ENCODE peak calls at places on chromosomes 2 and 18, in nine cellular contexts. One of them, this sample, is unnamed.

GRCh38 chr2:112541315-112542122 is 746 bp upstream of the POLR1B start:
- DNase-seq in stimulated activated CD8-positive, alpha-beta memory T cell treated with anti-CD3 and anti-CD28 coated beads, Interleukin-15, amount 100 ng/mL, for 1 hour: no peak
- DNase-seq in posterior cingulate gyrus: peak
- DNase-seq in Panc1: peak
- DNase-seq in GM12891: peak
- DNase-seq in EL: peak
- DNase-seq in endothelial cell of umbilical vein: no peak
- DNase-seq in stimulated activated CD4-positive, alpha-beta T cell treated with anti-CD3 and anti-CD28 coated beads, TNF-alpha, amount 100 ng/mL, for 48 hours: no peak
- DNase-seq in pons: no peak
- DNase-seq in this sample: peak

GRCh38 chr2:241323777-241324176 is 8.1 kb downstream of the SEPTIN2 start:
- DNase-seq in EL: no peak
- DNase-seq in pons: no peak
- DNase-seq in stimulated activated CD4-positive, alpha-beta T cell treated with anti-CD3 and anti-CD28 coated beads, TNF-alpha, amount 100 ng/mL, for 48 hours: no peak
- DNase-seq in endothelial cell of umbilical vein: no peak
- DNase-seq in GM12891: no peak
- DNase-seq in posterior cingulate gyrus: no peak
- DNase-seq in stimulated activated CD8-positive, alpha-beta memory T cell treated with anti-CD3 and anti-CD28 coated beads, Interleukin-15, amount 100 ng/mL, for 1 hour: no peak
- DNase-seq in Panc1: no peak
- DNase-seq in this sample: no peak

GRCh38 chr2:120307482-120307881 is 38.5 kb upstream of the INHBB start:
- DNase-seq in stimulated activated CD8-positive, alpha-beta memory T cell treated with anti-CD3 and anti-CD28 coated beads, Interleukin-15, amount 100 ng/mL, for 1 hour: no peak
- DNase-seq in GM12891: no peak
- DNase-seq in endothelial cell of umbilical vein: no peak
- DNase-seq in EL: no peak
- DNase-seq in Panc1: no peak
- DNase-seq in stimulated activated CD4-positive, alpha-beta T cell treated with anti-CD3 and anti-CD28 coated beads, TNF-alpha, amount 100 ng/mL, for 48 hours: no peak
- DNase-seq in posterior cingulate gyrus: no peak
- DNase-seq in pons: no peak
- DNase-seq in this sample: no peak

GRCh38 chr18:46536215-46536874 is 120.7 kb downstream of the LOXHD1 start:
- DNase-seq in stimulated activated CD4-positive, alpha-beta T cell treated with anti-CD3 and anti-CD28 coated beads, TNF-alpha, amount 100 ng/mL, for 48 hours: no peak
- DNase-seq in Panc1: peak
- DNase-seq in stimulated activated CD8-positive, alpha-beta memory T cell treated with anti-CD3 and anti-CD28 coated beads, Interleukin-15, amount 100 ng/mL, for 1 hour: no peak
- DNase-seq in endothelial cell of umbilical vein: no peak
- DNase-seq in GM12891: no peak
- DNase-seq in posterior cingulate gyrus: no peak
- DNase-seq in EL: peak
- DNase-seq in pons: no peak
- DNase-seq in this sample: peak

GRCh38 chr18:27447930-27448329 is 262.8 kb upstream of the CHST9 start:
- DNase-seq in stimulated activated CD8-positive, alpha-beta memory T cell treated with anti-CD3 and anti-CD28 coated beads, Interleukin-15, amount 100 ng/mL, for 1 hour: no peak
- DNase-seq in EL: no peak
- DNase-seq in pons: no peak
- DNase-seq in endothelial cell of umbilical vein: no peak
- DNase-seq in stimulated activated CD4-positive, alpha-beta T cell treated with anti-CD3 and anti-CD28 coated beads, TNF-alpha, amount 100 ng/mL, for 48 hours: no peak
- DNase-seq in GM12891: no peak
- DNase-seq in posterior cingulate gyrus: no peak
- DNase-seq in Panc1: no peak
- DNase-seq in this sample: no peak

GRCh38 chr2:21710496-21710895 is 586.7 kb downstream of the TDRD15 start:
- DNase-seq in endothelial cell of umbilical vein: no peak
- DNase-seq in EL: no peak
- DNase-seq in GM12891: no peak
- DNase-seq in stimulated activated CD4-positive, alpha-beta T cell treated with anti-CD3 and anti-CD28 coated beads, TNF-alpha, amount 100 ng/mL, for 48 hours: no peak
- DNase-seq in posterior cingulate gyrus: no peak
- DNase-seq in stimulated activated CD8-positive, alpha-beta memory T cell treated with anti-CD3 and anti-CD28 coated beads, Interleukin-15, amount 100 ng/mL, for 1 hour: no peak
- DNase-seq in pons: no peak
- DNase-seq in Panc1: no peak
- DNase-seq in this sample: no peak

GRCh38 chr2:42910657-42911405 is 118.4 kb upstream of the HAAO start:
- DNase-seq in stimulated activated CD8-positive, alpha-beta memory T cell treated with anti-CD3 and anti-CD28 coated beads, Interleukin-15, amount 100 ng/mL, for 1 hour: no peak
- DNase-seq in posterior cingulate gyrus: no peak
- DNase-seq in pons: no peak
- DNase-seq in stimulated activated CD4-positive, alpha-beta T cell treated with anti-CD3 and anti-CD28 coated beads, TNF-alpha, amount 100 ng/mL, for 48 hours: no peak
- DNase-seq in EL: no peak
- DNase-seq in endothelial cell of umbilical vein: no peak
- DNase-seq in GM12891: no peak
- DNase-seq in Panc1: no peak
- DNase-seq in this sample: no peak

GRCh38 chr2:221125691-221126090 is 446.4 kb downstream of the EPHA4 start:
- DNase-seq in Panc1: no peak
- DNase-seq in GM12891: no peak
- DNase-seq in posterior cingulate gyrus: no peak
- DNase-seq in stimulated activated CD4-positive, alpha-beta T cell treated with anti-CD3 and anti-CD28 coated beads, TNF-alpha, amount 100 ng/mL, for 48 hours: no peak
- DNase-seq in EL: no peak
- DNase-seq in stimulated activated CD8-positive, alpha-beta memory T cell treated with anti-CD3 and anti-CD28 coated beads, Interleukin-15, amount 100 ng/mL, for 1 hour: no peak
- DNase-seq in endothelial cell of umbilical vein: no peak
- DNase-seq in pons: no peak
- DNase-seq in this sample: no peak

GRCh38 chr2:178692845-178693244 is 114.4 kb downstream of the TTN start:
- DNase-seq in posterior cingulate gyrus: no peak
- DNase-seq in endothelial cell of umbilical vein: no peak
- DNase-seq in stimulated activated CD8-positive, alpha-beta memory T cell treated with anti-CD3 and anti-CD28 coated beads, Interleukin-15, amount 100 ng/mL, for 1 hour: no peak
- DNase-seq in stimulated activated CD4-positive, alpha-beta T cell treated with anti-CD3 and anti-CD28 coated beads, TNF-alpha, amount 100 ng/mL, for 48 hours: no peak
- DNase-seq in GM12891: no peak
- DNase-seq in EL: no peak
- DNase-seq in pons: no peak
- DNase-seq in Panc1: no peak
- DNase-seq in this sample: no peak

GRCh38 chr2:10668402-10669012 is 21.3 kb downstream of the NOL10 start:
- DNase-seq in stimulated activated CD4-positive, alpha-beta T cell treated with anti-CD3 and anti-CD28 coated beads, TNF-alpha, amount 100 ng/mL, for 48 hours: no peak
- DNase-seq in Panc1: peak
- DNase-seq in endothelial cell of umbilical vein: peak
- DNase-seq in posterior cingulate gyrus: no peak
- DNase-seq in GM12891: no peak
- DNase-seq in pons: peak
- DNase-seq in EL: peak
- DNase-seq in stimulated activated CD8-positive, alpha-beta memory T cell treated with anti-CD3 and anti-CD28 coated beads, Interleukin-15, amount 100 ng/mL, for 1 hour: no peak
- DNase-seq in this sample: peak

GRCh38 chr2:190663348-190663747 is 14.5 kb downstream of the NAB1 start:
- DNase-seq in stimulated activated CD8-positive, alpha-beta memory T cell treated with anti-CD3 and anti-CD28 coated beads, Interleukin-15, amount 100 ng/mL, for 1 hour: no peak
- DNase-seq in posterior cingulate gyrus: no peak
- DNase-seq in endothelial cell of umbilical vein: no peak
- DNase-seq in EL: peak
- DNase-seq in stimulated activated CD4-positive, alpha-beta T cell treated with anti-CD3 and anti-CD28 coated beads, TNF-alpha, amount 100 ng/mL, for 48 hours: no peak
- DNase-seq in GM12891: no peak
- DNase-seq in pons: no peak
- DNase-seq in Panc1: no peak
- DNase-seq in this sample: no peak

GRCh38 chr18:50706199-50706598 is 113.6 kb downstream of the MRO start:
- DNase-seq in stimulated activated CD4-positive, alpha-beta T cell treated with anti-CD3 and anti-CD28 coated beads, TNF-alpha, amount 100 ng/mL, for 48 hours: no peak
- DNase-seq in endothelial cell of umbilical vein: no peak
- DNase-seq in EL: no peak
- DNase-seq in pons: no peak
- DNase-seq in stimulated activated CD8-positive, alpha-beta memory T cell treated with anti-CD3 and anti-CD28 coated beads, Interleukin-15, amount 100 ng/mL, for 1 hour: no peak
- DNase-seq in Panc1: no peak
- DNase-seq in posterior cingulate gyrus: no peak
- DNase-seq in GM12891: no peak
- DNase-seq in this sample: no peak

GRCh38 chr18:7697306-7697705 is 130.2 kb downstream of the PTPRM start:
- DNase-seq in EL: no peak
- DNase-seq in stimulated activated CD4-positive, alpha-beta T cell treated with anti-CD3 and anti-CD28 coated beads, TNF-alpha, amount 100 ng/mL, for 48 hours: no peak
- DNase-seq in GM12891: no peak
- DNase-seq in posterior cingulate gyrus: no peak
- DNase-seq in Panc1: no peak
- DNase-seq in pons: no peak
- DNase-seq in endothelial cell of umbilical vein: no peak
- DNase-seq in stimulated activated CD8-positive, alpha-beta memory T cell treated with anti-CD3 and anti-CD28 coated beads, Interleukin-15, amount 100 ng/mL, for 1 hour: no peak
- DNase-seq in this sample: no peak

GRCh38 chr18:36533446-36534153 is 236.1 kb downstream of the FHOD3 start:
- DNase-seq in EL: no peak
- DNase-seq in GM12891: no peak
- DNase-seq in Panc1: no peak
- DNase-seq in stimulated activated CD4-positive, alpha-beta T cell treated with anti-CD3 and anti-CD28 coated beads, TNF-alpha, amount 100 ng/mL, for 48 hours: no peak
- DNase-seq in endothelial cell of umbilical vein: no peak
- DNase-seq in stimulated activated CD8-positive, alpha-beta memory T cell treated with anti-CD3 and anti-CD28 coated beads, Interleukin-15, amount 100 ng/mL, for 1 hour: no peak
- DNase-seq in pons: no peak
- DNase-seq in posterior cingulate gyrus: no peak
- DNase-seq in this sample: no peak

GRCh38 chr2:229882583-229882982 is 39.2 kb downstream of the TRIP12 start:
- DNase-seq in stimulated activated CD4-positive, alpha-beta T cell treated with anti-CD3 and anti-CD28 coated beads, TNF-alpha, amount 100 ng/mL, for 48 hours: no peak
- DNase-seq in GM12891: no peak
- DNase-seq in pons: no peak
- DNase-seq in posterior cingulate gyrus: no peak
- DNase-seq in EL: no peak
- DNase-seq in stimulated activated CD8-positive, alpha-beta memory T cell treated with anti-CD3 and anti-CD28 coated beads, Interleukin-15, amount 100 ng/mL, for 1 hour: no peak
- DNase-seq in Panc1: no peak
- DNase-seq in endothelial cell of umbilical vein: no peak
- DNase-seq in this sample: no peak

GRCh38 chr2:160324917-160325316 is 124.8 kb upstream of the ITGB6 start:
- DNase-seq in posterior cingulate gyrus: no peak
- DNase-seq in pons: no peak
- DNase-seq in EL: no peak
- DNase-seq in GM12891: no peak
- DNase-seq in Panc1: no peak
- DNase-seq in endothelial cell of umbilical vein: no peak
- DNase-seq in stimulated activated CD4-positive, alpha-beta T cell treated with anti-CD3 and anti-CD28 coated beads, TNF-alpha, amount 100 ng/mL, for 48 hours: no peak
- DNase-seq in stimulated activated CD8-positive, alpha-beta memory T cell treated with anti-CD3 and anti-CD28 coated beads, Interleukin-15, amount 100 ng/mL, for 1 hour: no peak
- DNase-seq in this sample: no peak

GRCh38 chr18:36535202-36535935 is 237.9 kb downstream of the FHOD3 start:
- DNase-seq in stimulated activated CD8-positive, alpha-beta memory T cell treated with anti-CD3 and anti-CD28 coated beads, Interleukin-15, amount 100 ng/mL, for 1 hour: no peak
- DNase-seq in endothelial cell of umbilical vein: no peak
- DNase-seq in stimulated activated CD4-positive, alpha-beta T cell treated with anti-CD3 and anti-CD28 coated beads, TNF-alpha, amount 100 ng/mL, for 48 hours: no peak
- DNase-seq in EL: no peak
- DNase-seq in posterior cingulate gyrus: no peak
- DNase-seq in GM12891: no peak
- DNase-seq in pons: no peak
- DNase-seq in Panc1: no peak
- DNase-seq in this sample: no peak

GRCh38 chr2:208148803-208149202 is 2.8 kb upstream of the CRYGB start:
- DNase-seq in Panc1: no peak
- DNase-seq in pons: no peak
- DNase-seq in stimulated activated CD8-positive, alpha-beta memory T cell treated with anti-CD3 and anti-CD28 coated beads, Interleukin-15, amount 100 ng/mL, for 1 hour: no peak
- DNase-seq in EL: no peak
- DNase-seq in stimulated activated CD4-positive, alpha-beta T cell treated with anti-CD3 and anti-CD28 coated beads, TNF-alpha, amount 100 ng/mL, for 48 hours: no peak
- DNase-seq in posterior cingulate gyrus: no peak
- DNase-seq in GM12891: no peak
- DNase-seq in endothelial cell of umbilical vein: no peak
- DNase-seq in this sample: no peak

GRCh38 chr2:39127973-39128372 is 7.1 kb upstream of the SOS1 start:
- DNase-seq in Panc1: no peak
- DNase-seq in GM12891: no peak
- DNase-seq in EL: no peak
- DNase-seq in endothelial cell of umbilical vein: no peak
- DNase-seq in stimulated activated CD4-positive, alpha-beta T cell treated with anti-CD3 and anti-CD28 coated beads, TNF-alpha, amount 100 ng/mL, for 48 hours: no peak
- DNase-seq in posterior cingulate gyrus: no peak
- DNase-seq in stimulated activated CD8-positive, alpha-beta memory T cell treated with anti-CD3 and anti-CD28 coated beads, Interleukin-15, amount 100 ng/mL, for 1 hour: no peak
- DNase-seq in pons: no peak
- DNase-seq in this sample: no peak

GRCh38 chr2:60551241-60552095 is 2.0 kb downstream of the BCL11A start:
- DNase-seq in posterior cingulate gyrus: no peak
- DNase-seq in GM12891: no peak
- DNase-seq in pons: no peak
- DNase-seq in EL: peak
- DNase-seq in endothelial cell of umbilical vein: no peak
- DNase-seq in Panc1: no peak
- DNase-seq in stimulated activated CD4-positive, alpha-beta T cell treated with anti-CD3 and anti-CD28 coated beads, TNF-alpha, amount 100 ng/mL, for 48 hours: no peak
- DNase-seq in stimulated activated CD8-positive, alpha-beta memory T cell treated with anti-CD3 and anti-CD28 coated beads, Interleukin-15, amount 100 ng/mL, for 1 hour: no peak
- DNase-seq in this sample: no peak